ENCODE peak calls at places on chromosomes 4 and X, in ten cellular contexts. O, P, D, T, A, F, B, G, K and X are unnamed samples.
A peak's percentile ranks its signal among the peaks of the same experiment; 100 is the strongest.

GRCh38 chr4:6115746-6116586 is 84.4 kb downstream of the JAKMIP1 start:
- ATAC-seq in O (no peak), P (no peak), D (no peak), T (no peak), A (no peak), F (no peak), B (no peak), G (no peak), K (no peak), X (no peak)

GRCh38 chr4:88963817-88964216 is 93.2 kb downstream of the FAM13A start:
- ATAC-seq in O (peak; percentile 18), P (no peak), D (no peak), T (no peak), A (peak; percentile 86), F (peak; percentile 73), B (no peak), G (no peak), K (no peak), X (peak; percentile 85)

GRCh38 chr4:3122081-3122563 is 47.6 kb downstream of the HTT start:
- ATAC-seq in O (peak; percentile 66), P (no peak), D (peak; percentile 16), T (no peak), A (no peak), F (no peak), B (peak; percentile 63), G (peak; percentile 63), K (no peak), X (peak; percentile 32)

GRCh38 chr4:150949943-150950342 is 65.1 kb downstream of the LRBA start:
- ATAC-seq in O (no peak), P (no peak), D (no peak), T (no peak), A (no peak), F (no peak), B (no peak), G (no peak), K (no peak), X (no peak)

GRCh38 chr4:67288964-67289363 is 256.3 kb downstream of the CENPC start:
- ATAC-seq in O (no peak), P (no peak), D (no peak), T (no peak), A (no peak), F (peak; percentile 39), B (no peak), G (peak; percentile 52), K (peak; percentile 89), X (no peak)

GRCh38 chr4:98692411-98692810 is 34.0 kb upstream of the TSPAN5 start:
- ATAC-seq in O (no peak), P (no peak), D (no peak), T (no peak), A (no peak), F (no peak), B (no peak), G (no peak), K (no peak), X (no peak)

GRCh38 chrX:151737494-151737893 is 2.9 kb downstream of the CNGA2 start:
- ATAC-seq in O (no peak), P (no peak), D (no peak), T (no peak), A (no peak), F (no peak), B (no peak), G (no peak), K (no peak), X (no peak)

GRCh38 chrX:18883234-18883960 is 100.5 kb downstream of the PHKA2 start:
- ATAC-seq in O (no peak), P (no peak), D (no peak), T (no peak), A (peak; percentile 40), F (no peak), B (no peak), G (no peak), K (no peak), X (no peak)

GRCh38 chr4:117474987-117475386 is 389.6 kb upstream of the TRAM1L1 start:
- ATAC-seq in O (no peak), P (no peak), D (no peak), T (no peak), A (no peak), F (no peak), B (no peak), G (no peak), K (no peak), X (no peak)

GRCh38 chr4:38223801-38224236 is 263.6 kb downstream of the PTTG2 start:
- ATAC-seq in O (no peak), P (no peak), D (no peak), T (no peak), A (no peak), F (no peak), B (peak; percentile 55), G (no peak), K (no peak), X (no peak)

GRCh38 chrX:10554612-10555270 is 65.6 kb downstream of the MID1 start:
- ATAC-seq in O (no peak), P (no peak), D (no peak), T (no peak), A (no peak), F (no peak), B (peak; percentile 15), G (no peak), K (no peak), X (no peak)

GRCh38 chr4:110033994-110034393 is 121.3 kb downstream of the EGF start:
- ATAC-seq in O (no peak), P (no peak), D (peak; percentile 47), T (no peak), A (no peak), F (no peak), B (no peak), G (no peak), K (no peak), X (no peak)

GRCh38 chrX:65673857-65674350 is 6.5 kb downstream of the MSN start:
- ATAC-seq in O (peak; percentile 49), P (no peak), D (peak; percentile 17), T (no peak), A (no peak), F (no peak), B (no peak), G (no peak), K (peak; percentile 19), X (no peak)

GRCh38 chr4:67871867-67872266 is 11.9 kb downstream of the TMPRSS11D start:
- ATAC-seq in O (peak; percentile 65), P (peak; percentile 76), D (peak; percentile 64), T (no peak), A (peak; percentile 93), F (peak; percentile 96), B (no peak), G (peak; percentile 100), K (peak; percentile 91), X (peak; percentile 88)

GRCh38 chr4:174154455-174154854 is 129.0 kb downstream of the FBXO8 start:
- ATAC-seq in O (no peak), P (no peak), D (no peak), T (no peak), A (peak; percentile 78), F (peak; percentile 87), B (no peak), G (peak; percentile 52), K (peak; percentile 31), X (no peak)

GRCh38 chrX:78104447-78105176 is 564 bp downstream of the PGK1 start:
- ATAC-seq in O (no peak), P (no peak), D (no peak), T (no peak), A (peak; percentile 13), F (peak; percentile 26), B (peak; percentile 76), G (peak; percentile 42), K (peak; percentile 55), X (peak; percentile 82)

GRCh38 chrX:81174286-81174685 is 27.4 kb downstream of the HMGN5 start:
- ATAC-seq in O (no peak), P (no peak), D (peak; percentile 42), T (no peak), A (no peak), F (peak; percentile 19), B (no peak), G (peak; percentile 75), K (peak; percentile 32), X (peak; percentile 42)

GRCh38 chr4:40228497-40229365 is 31.9 kb downstream of the RHOH start:
- ATAC-seq in O (peak; percentile 34), P (no peak), D (peak; percentile 5), T (no peak), A (no peak), F (no peak), B (no peak), G (peak; percentile 44), K (peak; percentile 75), X (no peak)

GRCh38 chr4:126541820-126542219 is 1090.9 kb upstream of the INTU start:
- ATAC-seq in O (no peak), P (no peak), D (no peak), T (no peak), A (no peak), F (no peak), B (no peak), G (peak; percentile 61), K (peak; percentile 16), X (no peak)

GRCh38 chr4:44725861-44726820 is at the start of gene GNPDA2:
- ATAC-seq in O (peak; percentile 94), P (peak; percentile 90), D (peak; percentile 94), T (peak; percentile 91), A (peak; percentile 85), F (peak; percentile 86), B (peak; percentile 98), G (peak; percentile 96), K (peak; percentile 92), X (peak; percentile 93)

GRCh38 chrX:41127476-41128192 is 42.4 kb downstream of the USP9X start:
- ATAC-seq in O (no peak), P (no peak), D (no peak), T (peak; percentile 61), A (no peak), F (no peak), B (no peak), G (no peak), K (no peak), X (no peak)

GRCh38 chrX:19912-20571 is 261.1 kb upstream of the PLCXD1 start:
- ATAC-seq in O (no peak), P (no peak), D (no peak), T (peak; percentile 30), A (no peak), F (peak; percentile 34), B (no peak), G (peak; percentile 8), K (peak; percentile 65), X (no peak)